ENCODE peak calls at places on chromosomes 2 and 18, in seven cellular contexts. One of them, this sample, is unnamed.

GRCh38 chr2:29910465-29910864 is 10.9 kb downstream of the ALK start:
- DNase-seq in pancreas: no peak
- DNase-seq in CD4-positive, alpha-beta memory T cell: no peak
- DNase-seq in HepG2: no peak
- DNase-seq in dorsolateral prefrontal cortex: no peak
- DNase-seq in activated T-helper 1 cell treated with anti-CD3 and anti-CD28 coated beads, Interleukin-2, amount 50 U/mL, for 16 hours: no peak
- DNase-seq in NCI-H460: no peak
- DNase-seq in this sample: no peak

GRCh38 chr18:77635441-77635840 is 385.8 kb downstream of the GALR1 start:
- DNase-seq in HepG2: no peak
- DNase-seq in NCI-H460: no peak
- DNase-seq in dorsolateral prefrontal cortex: no peak
- DNase-seq in pancreas: no peak
- DNase-seq in CD4-positive, alpha-beta memory T cell: no peak
- DNase-seq in activated T-helper 1 cell treated with anti-CD3 and anti-CD28 coated beads, Interleukin-2, amount 50 U/mL, for 16 hours: no peak
- DNase-seq in this sample: no peak

GRCh38 chr2:237943395-237944094 is 23.3 kb upstream of the UBE2F start:
- DNase-seq in activated T-helper 1 cell treated with anti-CD3 and anti-CD28 coated beads, Interleukin-2, amount 50 U/mL, for 16 hours: no peak
- DNase-seq in pancreas: peak; percentile 85
- DNase-seq in HepG2: no peak
- DNase-seq in CD4-positive, alpha-beta memory T cell: no peak
- DNase-seq in dorsolateral prefrontal cortex: peak; percentile 51
- DNase-seq in NCI-H460: no peak
- DNase-seq in this sample: no peak

GRCh38 chr2:240479111-240479501 is 43.6 kb downstream of the GPC1 start:
- DNase-seq in activated T-helper 1 cell treated with anti-CD3 and anti-CD28 coated beads, Interleukin-2, amount 50 U/mL, for 16 hours: no peak
- DNase-seq in pancreas: no peak
- DNase-seq in HepG2: no peak
- DNase-seq in NCI-H460: no peak
- DNase-seq in CD4-positive, alpha-beta memory T cell: no peak
- DNase-seq in dorsolateral prefrontal cortex: no peak
- DNase-seq in this sample: no peak

GRCh38 chr2:69774984-69775982 is 33.3 kb downstream of the ANXA4 start:
- DNase-seq in dorsolateral prefrontal cortex: no peak
- DNase-seq in CD4-positive, alpha-beta memory T cell: peak; percentile 56
- DNase-seq in HepG2: no peak
- DNase-seq in NCI-H460: no peak
- DNase-seq in pancreas: no peak
- DNase-seq in activated T-helper 1 cell treated with anti-CD3 and anti-CD28 coated beads, Interleukin-2, amount 50 U/mL, for 16 hours: no peak
- DNase-seq in this sample: no peak

GRCh38 chr2:23445450-23445868 is 60.5 kb downstream of the KLHL29 start:
- DNase-seq in pancreas: no peak
- DNase-seq in activated T-helper 1 cell treated with anti-CD3 and anti-CD28 coated beads, Interleukin-2, amount 50 U/mL, for 16 hours: no peak
- DNase-seq in dorsolateral prefrontal cortex: no peak
- DNase-seq in HepG2: no peak
- DNase-seq in CD4-positive, alpha-beta memory T cell: no peak
- DNase-seq in NCI-H460: no peak
- DNase-seq in this sample: no peak

GRCh38 chr2:27379840-27380625 is 501 bp downstream of the ZNF513 start:
- DNase-seq in pancreas: no peak
- DNase-seq in activated T-helper 1 cell treated with anti-CD3 and anti-CD28 coated beads, Interleukin-2, amount 50 U/mL, for 16 hours: peak; percentile 37
- DNase-seq in CD4-positive, alpha-beta memory T cell: peak; percentile 30
- DNase-seq in dorsolateral prefrontal cortex: peak; percentile 47
- DNase-seq in NCI-H460: peak; percentile 27
- DNase-seq in HepG2: peak; percentile 81
- DNase-seq in this sample: no peak

GRCh38 chr18:28905509-28905908 is 728.6 kb upstream of the CDH2 start:
- DNase-seq in NCI-H460: no peak
- DNase-seq in HepG2: no peak
- DNase-seq in CD4-positive, alpha-beta memory T cell: no peak
- DNase-seq in dorsolateral prefrontal cortex: no peak
- DNase-seq in pancreas: no peak
- DNase-seq in activated T-helper 1 cell treated with anti-CD3 and anti-CD28 coated beads, Interleukin-2, amount 50 U/mL, for 16 hours: no peak
- DNase-seq in this sample: no peak

GRCh38 chr18:79439201-79440023 is 43.7 kb downstream of the NFATC1 start:
- DNase-seq in dorsolateral prefrontal cortex: no peak
- DNase-seq in NCI-H460: no peak
- DNase-seq in HepG2: no peak
- DNase-seq in CD4-positive, alpha-beta memory T cell: peak; percentile 28
- DNase-seq in pancreas: no peak
- DNase-seq in activated T-helper 1 cell treated with anti-CD3 and anti-CD28 coated beads, Interleukin-2, amount 50 U/mL, for 16 hours: peak; percentile 15
- DNase-seq in this sample: no peak

GRCh38 chr18:48955528-48956261 is 4.9 kb upstream of the SMAD7 start:
- DNase-seq in CD4-positive, alpha-beta memory T cell: peak; percentile 51
- DNase-seq in activated T-helper 1 cell treated with anti-CD3 and anti-CD28 coated beads, Interleukin-2, amount 50 U/mL, for 16 hours: no peak
- DNase-seq in dorsolateral prefrontal cortex: no peak
- DNase-seq in pancreas: no peak
- DNase-seq in HepG2: no peak
- DNase-seq in NCI-H460: no peak
- DNase-seq in this sample: no peak

GRCh38 chr2:99425022-99425421 is 64.8 kb downstream of the REV1 start:
- DNase-seq in NCI-H460: no peak
- DNase-seq in activated T-helper 1 cell treated with anti-CD3 and anti-CD28 coated beads, Interleukin-2, amount 50 U/mL, for 16 hours: no peak
- DNase-seq in HepG2: no peak
- DNase-seq in pancreas: peak; percentile 33
- DNase-seq in CD4-positive, alpha-beta memory T cell: no peak
- DNase-seq in dorsolateral prefrontal cortex: no peak
- DNase-seq in this sample: no peak

GRCh38 chr2:181786371-181787228 is 104.9 kb upstream of the ITPRID2 start:
- DNase-seq in dorsolateral prefrontal cortex: no peak
- DNase-seq in NCI-H460: no peak
- DNase-seq in CD4-positive, alpha-beta memory T cell: no peak
- DNase-seq in HepG2: no peak
- DNase-seq in pancreas: no peak
- DNase-seq in activated T-helper 1 cell treated with anti-CD3 and anti-CD28 coated beads, Interleukin-2, amount 50 U/mL, for 16 hours: no peak
- DNase-seq in this sample: no peak

GRCh38 chr18:12287131-12287681 is 20.8 kb upstream of the TUBB6 start:
- DNase-seq in dorsolateral prefrontal cortex: no peak
- DNase-seq in HepG2: no peak
- DNase-seq in pancreas: no peak
- DNase-seq in activated T-helper 1 cell treated with anti-CD3 and anti-CD28 coated beads, Interleukin-2, amount 50 U/mL, for 16 hours: no peak
- DNase-seq in NCI-H460: no peak
- DNase-seq in CD4-positive, alpha-beta memory T cell: no peak
- DNase-seq in this sample: no peak

GRCh38 chr2:208657468-208657867 is 250.9 kb downstream of the PTH2R start:
- DNase-seq in activated T-helper 1 cell treated with anti-CD3 and anti-CD28 coated beads, Interleukin-2, amount 50 U/mL, for 16 hours: no peak
- DNase-seq in NCI-H460: no peak
- DNase-seq in HepG2: no peak
- DNase-seq in pancreas: no peak
- DNase-seq in dorsolateral prefrontal cortex: no peak
- DNase-seq in CD4-positive, alpha-beta memory T cell: no peak
- DNase-seq in this sample: peak; percentile 48

GRCh38 chr2:24984912-24985311 is 13.2 kb upstream of the DNAJC27 start:
- DNase-seq in pancreas: no peak
- DNase-seq in CD4-positive, alpha-beta memory T cell: no peak
- DNase-seq in activated T-helper 1 cell treated with anti-CD3 and anti-CD28 coated beads, Interleukin-2, amount 50 U/mL, for 16 hours: no peak
- DNase-seq in dorsolateral prefrontal cortex: peak; percentile 43
- DNase-seq in NCI-H460: no peak
- DNase-seq in HepG2: no peak
- DNase-seq in this sample: peak; percentile 42

GRCh38 chr2:160433466-160434172 is 60.0 kb downstream of the RBMS1 start:
- DNase-seq in dorsolateral prefrontal cortex: no peak
- DNase-seq in HepG2: no peak
- DNase-seq in NCI-H460: peak; percentile 37
- DNase-seq in CD4-positive, alpha-beta memory T cell: no peak
- DNase-seq in pancreas: no peak
- DNase-seq in activated T-helper 1 cell treated with anti-CD3 and anti-CD28 coated beads, Interleukin-2, amount 50 U/mL, for 16 hours: no peak
- DNase-seq in this sample: no peak

GRCh38 chr18:23689616-23690504 is 607 bp downstream of the LAMA3 start:
- DNase-seq in pancreas: peak; percentile 9
- DNase-seq in NCI-H460: no peak
- DNase-seq in activated T-helper 1 cell treated with anti-CD3 and anti-CD28 coated beads, Interleukin-2, amount 50 U/mL, for 16 hours: no peak
- DNase-seq in HepG2: no peak
- DNase-seq in dorsolateral prefrontal cortex: no peak
- DNase-seq in CD4-positive, alpha-beta memory T cell: no peak
- DNase-seq in this sample: no peak

GRCh38 chr18:61957801-61958516 is 65.2 kb upstream of the RNF152 start:
- DNase-seq in activated T-helper 1 cell treated with anti-CD3 and anti-CD28 coated beads, Interleukin-2, amount 50 U/mL, for 16 hours: no peak
- DNase-seq in pancreas: no peak
- DNase-seq in dorsolateral prefrontal cortex: no peak
- DNase-seq in HepG2: no peak
- DNase-seq in NCI-H460: no peak
- DNase-seq in CD4-positive, alpha-beta memory T cell: no peak
- DNase-seq in this sample: no peak

GRCh38 chr2:69798909-69799526 is 30.4 kb upstream of the GMCL1 start:
- DNase-seq in HepG2: no peak
- DNase-seq in pancreas: no peak
- DNase-seq in CD4-positive, alpha-beta memory T cell: no peak
- DNase-seq in activated T-helper 1 cell treated with anti-CD3 and anti-CD28 coated beads, Interleukin-2, amount 50 U/mL, for 16 hours: no peak
- DNase-seq in dorsolateral prefrontal cortex: no peak
- DNase-seq in NCI-H460: no peak
- DNase-seq in this sample: no peak

GRCh38 chr18:10927290-10927979 is 221.9 kb downstream of the PIEZO2 start:
- DNase-seq in NCI-H460: no peak
- DNase-seq in CD4-positive, alpha-beta memory T cell: no peak
- DNase-seq in dorsolateral prefrontal cortex: no peak
- DNase-seq in HepG2: no peak
- DNase-seq in activated T-helper 1 cell treated with anti-CD3 and anti-CD28 coated beads, Interleukin-2, amount 50 U/mL, for 16 hours: no peak
- DNase-seq in pancreas: no peak
- DNase-seq in this sample: no peak

GRCh38 chr2:207434288-207434687 is 95.5 kb upstream of the CREB1 start:
- DNase-seq in dorsolateral prefrontal cortex: no peak
- DNase-seq in NCI-H460: no peak
- DNase-seq in HepG2: no peak
- DNase-seq in activated T-helper 1 cell treated with anti-CD3 and anti-CD28 coated beads, Interleukin-2, amount 50 U/mL, for 16 hours: no peak
- DNase-seq in CD4-positive, alpha-beta memory T cell: no peak
- DNase-seq in pancreas: no peak
- DNase-seq in this sample: no peak

GRCh38 chr2:2325538-2325937 is 5.5 kb downstream of the MYT1L start:
- DNase-seq in pancreas: no peak
- DNase-seq in HepG2: no peak
- DNase-seq in CD4-positive, alpha-beta memory T cell: no peak
- DNase-seq in dorsolateral prefrontal cortex: no peak
- DNase-seq in activated T-helper 1 cell treated with anti-CD3 and anti-CD28 coated beads, Interleukin-2, amount 50 U/mL, for 16 hours: no peak
- DNase-seq in NCI-H460: no peak
- DNase-seq in this sample: no peak

GRCh38 chr2:128630974-128631697 is 312.5 kb upstream of the HS6ST1 start:
- DNase-seq in NCI-H460: no peak
- DNase-seq in dorsolateral prefrontal cortex: no peak
- DNase-seq in HepG2: no peak
- DNase-seq in activated T-helper 1 cell treated with anti-CD3 and anti-CD28 coated beads, Interleukin-2, amount 50 U/mL, for 16 hours: no peak
- DNase-seq in pancreas: no peak
- DNase-seq in CD4-positive, alpha-beta memory T cell: no peak
- DNase-seq in this sample: no peak

GRCh38 chr2:65320042-65320711 is 92.5 kb downstream of the ACTR2 start:
- DNase-seq in HepG2: peak; percentile 66
- DNase-seq in activated T-helper 1 cell treated with anti-CD3 and anti-CD28 coated beads, Interleukin-2, amount 50 U/mL, for 16 hours: no peak
- DNase-seq in pancreas: no peak
- DNase-seq in dorsolateral prefrontal cortex: no peak
- DNase-seq in NCI-H460: peak; percentile 20
- DNase-seq in CD4-positive, alpha-beta memory T cell: peak; percentile 11
- DNase-seq in this sample: peak; percentile 65

GRCh38 chr18:23712445-23712844 is 23.2 kb downstream of the LAMA3 start:
- DNase-seq in pancreas: no peak
- DNase-seq in HepG2: no peak
- DNase-seq in activated T-helper 1 cell treated with anti-CD3 and anti-CD28 coated beads, Interleukin-2, amount 50 U/mL, for 16 hours: no peak
- DNase-seq in dorsolateral prefrontal cortex: no peak
- DNase-seq in CD4-positive, alpha-beta memory T cell: peak; percentile 45
- DNase-seq in NCI-H460: no peak
- DNase-seq in this sample: no peak

GRCh38 chr2:177622516-177622915 is 229.9 kb downstream of the AGPS start:
- DNase-seq in activated T-helper 1 cell treated with anti-CD3 and anti-CD28 coated beads, Interleukin-2, amount 50 U/mL, for 16 hours: no peak
- DNase-seq in pancreas: no peak
- DNase-seq in CD4-positive, alpha-beta memory T cell: no peak
- DNase-seq in HepG2: peak; percentile 30
- DNase-seq in NCI-H460: no peak
- DNase-seq in dorsolateral prefrontal cortex: no peak
- DNase-seq in this sample: peak; percentile 68

GRCh38 chr18:36338420-36338933 is 41.0 kb downstream of the FHOD3 start:
- DNase-seq in HepG2: no peak
- DNase-seq in dorsolateral prefrontal cortex: no peak
- DNase-seq in NCI-H460: no peak
- DNase-seq in CD4-positive, alpha-beta memory T cell: no peak
- DNase-seq in activated T-helper 1 cell treated with anti-CD3 and anti-CD28 coated beads, Interleukin-2, amount 50 U/mL, for 16 hours: no peak
- DNase-seq in pancreas: no peak
- DNase-seq in this sample: no peak

GRCh38 chr2:121211251-121211650 is 73.8 kb downstream of the TFCP2L1 start:
- DNase-seq in HepG2: no peak
- DNase-seq in CD4-positive, alpha-beta memory T cell: no peak
- DNase-seq in activated T-helper 1 cell treated with anti-CD3 and anti-CD28 coated beads, Interleukin-2, amount 50 U/mL, for 16 hours: no peak
- DNase-seq in pancreas: peak; percentile 17
- DNase-seq in dorsolateral prefrontal cortex: no peak
- DNase-seq in NCI-H460: no peak
- DNase-seq in this sample: no peak

GRCh38 chr2:60028819-60029218 is 524.6 kb downstream of the BCL11A start:
- DNase-seq in activated T-helper 1 cell treated with anti-CD3 and anti-CD28 coated beads, Interleukin-2, amount 50 U/mL, for 16 hours: no peak
- DNase-seq in HepG2: no peak
- DNase-seq in pancreas: no peak
- DNase-seq in CD4-positive, alpha-beta memory T cell: no peak
- DNase-seq in NCI-H460: no peak
- DNase-seq in dorsolateral prefrontal cortex: no peak
- DNase-seq in this sample: no peak

GRCh38 chr2:120230515-120231471 is 7.6 kb upstream of the TMEM185B start:
- DNase-seq in pancreas: no peak
- DNase-seq in HepG2: no peak
- DNase-seq in NCI-H460: no peak
- DNase-seq in dorsolateral prefrontal cortex: peak; percentile 1
- DNase-seq in CD4-positive, alpha-beta memory T cell: no peak
- DNase-seq in activated T-helper 1 cell treated with anti-CD3 and anti-CD28 coated beads, Interleukin-2, amount 50 U/mL, for 16 hours: no peak
- DNase-seq in this sample: no peak

GRCh38 chr18:78937166-78937565 is 42.5 kb upstream of the SALL3 start:
- DNase-seq in activated T-helper 1 cell treated with anti-CD3 and anti-CD28 coated beads, Interleukin-2, amount 50 U/mL, for 16 hours: no peak
- DNase-seq in HepG2: no peak
- DNase-seq in pancreas: no peak
- DNase-seq in dorsolateral prefrontal cortex: no peak
- DNase-seq in CD4-positive, alpha-beta memory T cell: no peak
- DNase-seq in NCI-H460: no peak
- DNase-seq in this sample: no peak

GRCh38 chr2:234845602-234846588 is 105.9 kb upstream of the SH3BP4 start:
- DNase-seq in NCI-H460: no peak
- DNase-seq in dorsolateral prefrontal cortex: no peak
- DNase-seq in activated T-helper 1 cell treated with anti-CD3 and anti-CD28 coated beads, Interleukin-2, amount 50 U/mL, for 16 hours: no peak
- DNase-seq in HepG2: peak; percentile 96
- DNase-seq in CD4-positive, alpha-beta memory T cell: no peak
- DNase-seq in pancreas: no peak
- DNase-seq in this sample: no peak

GRCh38 chr18:26052497-26052896 is 37.9 kb downstream of the SS18 start:
- DNase-seq in NCI-H460: no peak
- DNase-seq in CD4-positive, alpha-beta memory T cell: no peak
- DNase-seq in activated T-helper 1 cell treated with anti-CD3 and anti-CD28 coated beads, Interleukin-2, amount 50 U/mL, for 16 hours: no peak
- DNase-seq in HepG2: no peak
- DNase-seq in dorsolateral prefrontal cortex: no peak
- DNase-seq in pancreas: no peak
- DNase-seq in this sample: peak; percentile 31

GRCh38 chr2:224551693-224552092 is 33.5 kb downstream of the CUL3 start:
- DNase-seq in activated T-helper 1 cell treated with anti-CD3 and anti-CD28 coated beads, Interleukin-2, amount 50 U/mL, for 16 hours: no peak
- DNase-seq in pancreas: no peak
- DNase-seq in HepG2: no peak
- DNase-seq in dorsolateral prefrontal cortex: no peak
- DNase-seq in CD4-positive, alpha-beta memory T cell: no peak
- DNase-seq in NCI-H460: no peak
- DNase-seq in this sample: no peak

This sample was measured in SK-MEL-5.